ENCODE peak calls at places on chromosome 4, in four cellular contexts. B is K562, K is HEK293T, O is HepG2. A is an unnamed sample.

GRCh38 chr4:40626183-40626990 is 3.3 kb downstream of the RBM47 start:
- DNase-seq in K (no peak), O (no peak), B (no peak), A (no peak)

GRCh38 chr4:41746025-41746439 is 2.5 kb downstream of the PHOX2B start:
- DNase-seq in B (no peak), O (no peak), K (no peak), A (no peak)

GRCh38 chr4:176718881-176719280 is 73.8 kb downstream of the VEGFC start:
- DNase-seq in B (no peak), K (no peak), O (no peak), A (no peak)

GRCh38 chr4:183449193-183449888 is 4.9 kb downstream of the CDKN2AIP start:
- DNase-seq in O (no peak), B (no peak), K (no peak), A (no peak)

GRCh38 chr4:55323375-55323774 is 22.7 kb upstream of the SRD5A3 start:
- DNase-seq in B (no peak), O (no peak), K (no peak), A (no peak)

GRCh38 chr4:77631276-77631675 is 25.7 kb downstream of the CXCL13 start:
- DNase-seq in O (no peak), K (no peak), B (no peak), A (no peak)

GRCh38 chr4:139704915-139705485 is 39.4 kb downstream of the MGST2 start:
- DNase-seq in O (peak), K (no peak), B (peak), A (no peak)

GRCh38 chr4:73964862-73965611 is 16.8 kb downstream of the PF4 start:
- DNase-seq in K (peak), B (peak), O (peak), A (no peak)

GRCh38 chr4:17895481-17895880 is 84.7 kb downstream of the NCAPG start:
- DNase-seq in O (no peak), B (no peak), K (no peak), A (no peak)

GRCh38 chr4:24805566-24805965 is 10.2 kb downstream of the SOD3 start:
- DNase-seq in K (no peak), O (no peak), B (peak), A (no peak)

GRCh38 chr4:55543858-55544257 is 2.9 kb downstream of the CLOCK start:
- DNase-seq in B (peak), K (no peak), O (no peak), A (no peak)

GRCh38 chr4:158172196-158172557 is 648 bp downstream of the GASK1B start:
- DNase-seq in O (no peak), B (no peak), K (no peak), A (no peak)

GRCh38 chr4:6123541-6123940 is 76.8 kb downstream of the JAKMIP1 start:
- DNase-seq in K (no peak), B (no peak), O (no peak), A (no peak)

GRCh38 chr4:158783775-158784174 is 14.9 kb downstream of the FNIP2 start:
- DNase-seq in B (no peak), K (no peak), O (no peak), A (no peak)

GRCh38 chr4:123478859-123479345 is 82.3 kb downstream of the SPRY1 start:
- DNase-seq in B (peak), O (peak), K (peak), A (no peak)
- TF ChIP-seq FOXK2 in B (no peak), O (peak), K (no peak), A (no peak)

DNA sequence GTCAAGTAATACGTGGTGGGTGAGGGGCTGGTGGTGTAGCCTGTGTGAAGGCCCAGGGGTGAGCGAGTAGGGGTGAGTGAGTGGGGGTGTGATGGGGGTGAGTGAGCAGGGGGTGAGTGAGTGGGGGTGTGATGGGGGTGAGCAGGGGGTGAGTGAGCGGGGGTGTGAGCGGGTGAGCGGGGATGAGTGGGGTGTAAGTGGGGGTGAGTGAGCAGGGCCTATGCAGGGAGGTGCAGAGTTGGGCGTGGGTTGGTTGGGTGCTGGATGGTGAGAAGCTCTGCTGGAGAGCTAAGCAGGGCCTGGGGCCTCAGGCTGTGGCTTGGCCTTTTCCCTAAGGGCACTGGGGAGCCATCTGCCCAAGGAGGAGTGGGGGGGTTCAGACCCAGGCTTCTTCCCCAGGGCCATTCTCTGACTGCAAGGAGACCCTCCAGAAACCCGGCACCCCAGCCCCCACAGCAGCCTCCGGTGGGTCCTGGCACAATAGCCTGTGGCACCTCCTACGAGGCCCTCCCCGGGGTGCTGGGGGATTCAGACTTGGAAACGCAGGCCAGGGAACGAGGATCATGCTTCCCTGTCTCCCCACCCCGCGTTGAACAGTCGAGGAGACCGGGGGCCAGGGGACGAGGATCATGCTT is 30.4 kb downstream of the SH3TC1 start:
- DNase-seq in K (no peak), O (no peak), B (no peak), A (no peak)
- TF ChIP-seq FOXM1 in K (no peak), O (no peak), B (no peak), A (no peak)

DNA sequence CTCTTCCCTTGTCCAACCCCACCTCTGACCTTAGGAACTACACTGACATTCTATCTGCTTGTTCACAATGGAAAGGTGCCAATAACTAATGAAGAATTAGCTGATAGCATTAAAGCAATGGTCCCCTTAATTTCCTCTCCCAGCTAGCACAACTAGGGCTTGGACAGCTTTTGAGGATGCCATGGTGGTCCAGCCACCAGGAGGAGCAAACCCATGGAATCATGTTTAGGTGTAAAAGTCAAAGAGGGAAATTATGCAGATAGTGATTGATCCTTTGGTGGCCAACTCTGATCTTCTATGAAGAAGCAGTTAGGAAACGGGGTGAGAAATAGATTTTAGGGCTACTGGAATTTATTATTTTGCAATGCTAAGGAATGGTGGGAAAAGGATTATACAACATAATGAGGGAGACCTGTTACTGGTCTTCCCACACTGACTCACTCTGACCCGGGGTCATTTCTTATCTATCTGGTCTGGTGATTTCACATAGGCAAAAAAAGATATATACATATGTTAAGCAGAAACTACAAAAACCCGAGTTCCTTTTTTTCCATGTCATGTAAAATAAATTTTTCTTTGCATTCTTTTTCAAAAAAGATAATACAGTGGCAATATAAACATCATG is 45.8 kb upstream of the FBXW7 start:
- DNase-seq in B (peak), O (no peak), K (no peak), A (no peak)
- TF ChIP-seq FOXK2 in B (no peak), O (no peak), K (no peak), A (no peak)

GRCh38 chr4:53651142-53651720 is 59.9 kb upstream of the LNX1 start:
- DNase-seq in B (no peak), K (no peak), O (no peak), A (no peak)
- TF ChIP-seq FOXM1 in B (no peak), K (no peak), O (no peak), A (no peak)

DNA sequence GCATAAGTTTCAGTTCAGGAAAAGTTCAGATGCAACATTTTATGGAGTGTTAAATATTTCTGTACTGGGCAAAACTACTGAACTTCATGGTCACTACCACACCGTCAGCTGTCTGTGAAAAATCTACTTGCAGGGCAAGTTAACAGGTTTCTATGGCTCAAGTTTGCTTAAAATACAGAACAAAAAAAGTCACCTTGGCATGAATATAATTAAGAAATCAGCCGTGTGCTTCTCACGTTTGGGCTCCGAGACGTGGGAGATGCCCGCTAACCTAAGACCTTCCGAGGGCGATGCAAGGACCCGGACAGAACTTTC is 633 bp downstream of the TAPT1 start:
- DNase-seq in B (no peak), O (no peak), K (no peak), A (no peak)
- TF ChIP-seq FOXK2 in B (no peak), O (no peak), K (no peak), A (no peak)

DNA sequence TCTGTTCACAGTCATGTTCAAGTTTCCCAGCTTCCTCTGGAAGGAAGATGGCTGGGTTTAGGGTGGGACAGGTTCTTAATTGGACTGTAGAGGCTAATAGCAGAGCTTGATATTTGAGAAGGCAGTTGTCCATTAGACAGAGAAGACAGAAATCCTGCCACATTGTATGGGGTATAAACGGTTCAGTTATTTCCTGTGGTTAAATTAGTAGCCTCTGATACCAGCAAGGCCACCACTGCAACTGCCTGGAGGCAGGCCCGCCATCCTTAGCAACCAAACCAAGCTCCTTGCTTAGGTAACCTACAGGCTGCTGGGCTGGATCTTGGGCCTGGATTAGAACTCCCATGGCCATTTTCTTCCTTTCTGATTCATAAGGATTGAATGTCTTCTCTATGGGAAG is 1367.0 kb downstream of the PCDH7 start:
- DNase-seq in O (no peak), K (no peak), B (no peak), A (no peak)
- TF ChIP-seq FOXM1 in O (no peak), K (no peak), B (no peak), A (no peak)

GRCh38 chr4:108830509-108831244 is 67.8 kb upstream of the ETNPPL start:
- DNase-seq in B (peak), O (no peak), K (peak), A (no peak)
- TF ChIP-seq FOXK2 in B (no peak), O (no peak), K (no peak), A (no peak)

GRCh38 chr4:26032572-26033320 is 118.7 kb downstream of the SMIM20 start:
- DNase-seq in K (no peak), B (no peak), O (peak), A (no peak)
- TF ChIP-seq FOXM1 in K (no peak), B (no peak), O (no peak), A (no peak)

GRCh38 chr4:39181905-39182638 is at the start of gene WDR19:
- DNase-seq in B (peak), O (peak), K (peak), A (peak)

GRCh38 chr4:39181520-39181904 is 817 bp upstream of the WDR19 start:
- DNase-seq in O (no peak), K (no peak), B (no peak), A (no peak)

GRCh38 chr4:39178706-39179105 is 3.6 kb upstream of the WDR19 start:
- DNase-seq in K (no peak), B (no peak), O (no peak), A (no peak)

GRCh38 chr4:39179681-39180080 is 2.6 kb upstream of the WDR19 start:
- DNase-seq in K (no peak), O (no peak), B (no peak), A (no peak)
- TF ChIP-seq FOXK2 in K (no peak), O (no peak), B (no peak), A (no peak)

GRCh38 chr4:20391224-20391623 is 139.5 kb downstream of the SLIT2 start:
- DNase-seq in K (no peak), O (no peak), B (no peak), A (no peak)
- TF ChIP-seq FOXM1 in K (no peak), O (no peak), B (no peak), A (no peak)